ENCODE peak calls at places on chromosome 12, in six cellular contexts. Q, K, V, M, A and N are unnamed samples.
A peak's percentile ranks its signal among the peaks of the same experiment; 100 is the strongest.

GRCh38 chr12:43501705-43502104 is 50.3 kb downstream of the ADAMTS20 start:
- DNase-seq in K (no peak), Q (no peak), V (no peak), A (peak; percentile 23), M (no peak), N (no peak)

GRCh38 chr12:122851820-122852219 is 16.6 kb downstream of the HIP1R start:
- DNase-seq in M (no peak), V (no peak), Q (no peak), A (peak; percentile 76), K (no peak), N (peak; percentile 80)

GRCh38 chr12:93127582-93128331 is 198.7 kb upstream of the EEA1 start:
- DNase-seq in Q (peak; percentile 78), M (peak; percentile 76), A (peak; percentile 60), V (no peak), K (peak; percentile 76), N (no peak)

GRCh38 chr12:95963104-95963503 is 20.0 kb downstream of the AMDHD1 start:
- DNase-seq in Q (no peak), A (no peak), M (no peak), K (no peak), V (no peak), N (no peak)

GRCh38 chr12:123485756-123486155 is 27.8 kb downstream of the SNRNP35 start:
- DNase-seq in V (no peak), A (no peak), M (no peak), K (no peak), Q (no peak), N (no peak)

GRCh38 chr12:24864796-24865125 is 84.1 kb downstream of the BCAT1 start:
- DNase-seq in K (no peak), A (no peak), M (no peak), Q (peak; percentile 53), V (no peak), N (no peak)

GRCh38 chr12:1533205-1533601 is 61.2 kb downstream of the FBXL14 start:
- DNase-seq in Q (no peak), M (no peak), A (no peak), V (no peak), K (no peak), N (no peak)

GRCh38 chr12:122681814-122682213 is 21.3 kb downstream of the HCAR2 start:
- DNase-seq in M (no peak), A (no peak), K (no peak), Q (no peak), V (no peak), N (no peak)

GRCh38 chr12:120197542-120197887 is 3.0 kb upstream of the GCN1 start:
- DNase-seq in M (no peak), K (no peak), V (no peak), A (no peak), Q (no peak), N (no peak)

GRCh38 chr12:107967170-107967569 is 161.9 kb upstream of the WSCD2 start:
- DNase-seq in M (no peak), V (no peak), K (no peak), A (no peak), Q (no peak), N (no peak)